ENCODE peak calls at places on chromosomes 2 and 18, in five cellular contexts. P is GM23338, X is HepG2, R is GM12878, U is K562. L is an unnamed sample.

GRCh38 chr2:211333377-211333776 is 777.0 kb downstream of the CPS1 start:
- DNase-seq in P (no peak), X (no peak), R (no peak), U (no peak), L (no peak)

GRCh38 chr18:48675330-48675761 is 136.5 kb downstream of the CTIF start:
- DNase-seq in P (peak; percentile 83), X (peak; percentile 58), R (peak; percentile 51), U (peak; percentile 77), L (peak; percentile 81)

GRCh38 chr2:242098034-242098433 is 228.5 kb downstream of the RTP5 start:
- DNase-seq in P (no peak), X (no peak), R (no peak), U (no peak), L (no peak)

GRCh38 chr2:168661404-168661869 is 141.0 kb upstream of the NOSTRIN start:
- DNase-seq in P (peak; percentile 75), X (no peak), R (no peak), U (no peak), L (no peak)

GRCh38 chr2:44291281-44292248 is 16.3 kb downstream of the SLC3A1 start:
- DNase-seq in P (peak; percentile 52), X (peak; percentile 95), R (no peak), U (no peak), L (peak; percentile 81)

GRCh38 chr18:62938451-62938850 is 223.1 kb downstream of the PHLPP1 start:
- DNase-seq in P (no peak), X (no peak), R (no peak), U (no peak), L (no peak)

GRCh38 chr2:160608525-160609085 is 115.0 kb upstream of the RBMS1 start:
- DNase-seq in P (no peak), X (no peak), R (no peak), U (no peak), L (no peak)

GRCh38 chr2:202965810-202966454 is 48.7 kb upstream of the NBEAL1 start:
- DNase-seq in P (peak; percentile 59), X (peak; percentile 17), R (peak; percentile 60), U (peak; percentile 50), L (peak; percentile 43)

GRCh38 chr2:119248311-119248710 is 24.7 kb downstream of the STEAP3 start:
- DNase-seq in P (no peak), X (no peak), R (no peak), U (no peak), L (no peak)

GRCh38 chr2:117785740-117786139 is 28.8 kb upstream of the DDX18 start:
- DNase-seq in P (peak; percentile 86), X (peak; percentile 59), R (no peak), U (peak; percentile 44), L (peak; percentile 15)

GRCh38 chr2:175837046-175837445 is 165.0 kb downstream of the LNPK start:
- DNase-seq in P (no peak), X (no peak), R (no peak), U (no peak), L (no peak)

GRCh38 chr2:104846955-104847820 is 6.7 kb upstream of the POU3F3 start:
- DNase-seq in P (peak; percentile 40), X (no peak), R (no peak), U (no peak), L (no peak)

GRCh38 chr2:188668017-188668663 is 306.0 kb upstream of the COL3A1 start:
- DNase-seq in P (no peak), X (no peak), R (no peak), U (no peak), L (no peak)

GRCh38 chr2:208363485-208363884 is 43.1 kb upstream of the PTH2R start:
- DNase-seq in P (no peak), X (no peak), R (peak; percentile 23), U (no peak), L (peak; percentile 10)

GRCh38 chr18:34709631-34710429 is at the start of gene DTNA:
- DNase-seq in P (peak; percentile 65), X (no peak), R (no peak), U (no peak), L (no peak)

GRCh38 chr18:36757081-36757480 is 71.7 kb downstream of the TPGS2 start:
- DNase-seq in P (peak; percentile 84), X (peak; percentile 48), R (no peak), U (peak; percentile 57), L (peak; percentile 37)

GRCh38 chr2:150013011-150013410 is 425.4 kb upstream of the MMADHC start:
- DNase-seq in P (no peak), X (no peak), R (no peak), U (no peak), L (no peak)

GRCh38 chr2:221896505-221897151 is 324.5 kb upstream of the EPHA4 start:
- DNase-seq in P (peak; percentile 3), X (no peak), R (no peak), U (no peak), L (no peak)

GRCh38 chr2:48605482-48606175 is 12.0 kb upstream of the GTF2A1L start:
- DNase-seq in P (no peak), X (no peak), R (no peak), U (peak; percentile 72), L (no peak)

GRCh38 chr2:80304522-80304878 is at the start of gene LRRTM1:
- DNase-seq in P (peak; percentile 61), X (no peak), R (no peak), U (no peak), L (no peak)

GRCh38 chr2:105379741-105380186 is 19.1 kb downstream of the FHL2 start:
- DNase-seq in P (no peak), X (no peak), R (no peak), U (no peak), L (no peak)

GRCh38 chr2:65261676-65262075 is 34.0 kb downstream of the ACTR2 start:
- DNase-seq in P (no peak), X (no peak), R (no peak), U (no peak), L (no peak)

GRCh38 chr2:65265090-65266045 is 37.7 kb downstream of the ACTR2 start:
- DNase-seq in P (peak; percentile 83), X (peak; percentile 84), R (peak; percentile 20), U (peak; percentile 25), L (peak; percentile 92)

GRCh38 chr2:65267008-65267407 is 39.4 kb downstream of the ACTR2 start:
- DNase-seq in P (no peak), X (no peak), R (no peak), U (no peak), L (no peak)

DNA sequence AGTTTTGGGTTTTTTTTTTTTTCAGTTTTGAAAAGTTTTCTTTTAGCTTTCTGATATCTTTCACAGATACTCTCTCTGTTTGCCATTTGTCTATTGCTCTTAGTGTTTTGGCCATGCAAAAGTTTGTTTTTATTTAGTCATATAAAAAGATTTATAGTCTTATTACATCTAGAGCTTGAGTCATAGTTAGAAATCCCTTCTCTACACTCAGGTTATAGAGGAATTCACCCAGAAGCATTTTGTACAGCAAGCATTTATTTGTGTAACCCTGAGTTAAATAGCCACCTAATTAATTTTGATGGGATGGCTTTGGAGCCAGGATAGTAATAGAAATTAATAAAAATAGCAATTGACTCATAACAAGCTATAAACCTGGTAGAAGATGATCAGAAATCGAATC is 35.6 kb downstream of the ACTR2 start:
- DNase-seq in P (no peak), X (no peak), R (no peak), U (no peak), L (no peak)
- H3K27ac ChIP-seq in P (no peak overlapping the region), X (no peak overlapping the region), R (no peak overlapping the region), U (no peak overlapping the region), L (no peak overlapping the region)

GRCh38 chr18:31057031-31057430 is 14.5 kb upstream of the DSC3 start:
- DNase-seq in P (no peak), X (no peak), R (no peak), U (no peak), L (no peak)

GRCh38 chr18:31056296-31056695 is 13.8 kb upstream of the DSC3 start:
- DNase-seq in P (peak; percentile 37), X (no peak), R (no peak), U (no peak), L (no peak)

GRCh38 chr18:31058897-31059296 is 16.4 kb upstream of the DSC3 start:
- DNase-seq in P (no peak), X (peak; percentile 67), R (no peak), U (no peak), L (no peak)

GRCh38 chr18:31061945-31062344 is 19.4 kb upstream of the DSC3 start:
- DNase-seq in P (no peak), X (no peak), R (peak; percentile 60), U (no peak), L (no peak)

DNA sequence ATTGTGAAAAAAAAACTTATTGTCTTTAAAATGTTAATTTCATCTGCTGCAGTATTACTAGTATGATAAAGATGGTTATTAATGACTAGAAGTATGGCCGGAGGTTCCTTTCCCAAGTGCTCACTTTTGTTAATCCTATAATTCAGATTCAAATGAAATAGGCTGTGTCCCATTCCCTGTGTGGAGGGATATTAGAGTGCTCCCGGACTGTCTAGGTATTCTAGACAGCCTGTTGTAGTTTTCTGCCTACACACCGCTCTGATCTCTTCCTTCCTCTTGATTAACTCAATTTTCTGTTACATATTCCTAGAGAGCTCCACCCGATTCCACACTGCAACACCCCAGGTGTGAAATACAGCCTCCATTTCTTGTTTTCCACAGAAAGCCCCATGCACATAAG is 15.4 kb upstream of the DSC3 start:
- DNase-seq in P (no peak), X (no peak), R (no peak), U (no peak), L (no peak)
- TF ChIP-seq JUNB in P (no peak), X (no peak), R (no peak), U (no peak), L (no peak)

GRCh38 chr2:217945530-217945929 is 57.3 kb downstream of the TNS1 start:
- DNase-seq in P (no peak), X (no peak), R (no peak), U (no peak), L (no peak)

GRCh38 chr2:217943379-217944321 is 59.1 kb downstream of the TNS1 start:
- DNase-seq in P (peak; percentile 88), X (peak; percentile 71), R (no peak), U (peak; percentile 79), L (peak; percentile 35)

GRCh38 chr2:217946071-217946470 is 56.7 kb downstream of the TNS1 start:
- DNase-seq in P (no peak), X (no peak), R (no peak), U (no peak), L (no peak)

GRCh38 chr2:217944366-217944765 is 58.4 kb downstream of the TNS1 start:
- DNase-seq in P (no peak), X (no peak), R (no peak), U (no peak), L (no peak)

GRCh38 chr2:217944923-217945322 is 57.9 kb downstream of the TNS1 start:
- DNase-seq in P (no peak), X (no peak), R (no peak), U (no peak), L (no peak)
- H3K27ac ChIP-seq in P (no peak overlapping the region), X (no peak overlapping the region), R (no peak overlapping the region), U (no peak overlapping the region), L (no peak overlapping the region)

DNA sequence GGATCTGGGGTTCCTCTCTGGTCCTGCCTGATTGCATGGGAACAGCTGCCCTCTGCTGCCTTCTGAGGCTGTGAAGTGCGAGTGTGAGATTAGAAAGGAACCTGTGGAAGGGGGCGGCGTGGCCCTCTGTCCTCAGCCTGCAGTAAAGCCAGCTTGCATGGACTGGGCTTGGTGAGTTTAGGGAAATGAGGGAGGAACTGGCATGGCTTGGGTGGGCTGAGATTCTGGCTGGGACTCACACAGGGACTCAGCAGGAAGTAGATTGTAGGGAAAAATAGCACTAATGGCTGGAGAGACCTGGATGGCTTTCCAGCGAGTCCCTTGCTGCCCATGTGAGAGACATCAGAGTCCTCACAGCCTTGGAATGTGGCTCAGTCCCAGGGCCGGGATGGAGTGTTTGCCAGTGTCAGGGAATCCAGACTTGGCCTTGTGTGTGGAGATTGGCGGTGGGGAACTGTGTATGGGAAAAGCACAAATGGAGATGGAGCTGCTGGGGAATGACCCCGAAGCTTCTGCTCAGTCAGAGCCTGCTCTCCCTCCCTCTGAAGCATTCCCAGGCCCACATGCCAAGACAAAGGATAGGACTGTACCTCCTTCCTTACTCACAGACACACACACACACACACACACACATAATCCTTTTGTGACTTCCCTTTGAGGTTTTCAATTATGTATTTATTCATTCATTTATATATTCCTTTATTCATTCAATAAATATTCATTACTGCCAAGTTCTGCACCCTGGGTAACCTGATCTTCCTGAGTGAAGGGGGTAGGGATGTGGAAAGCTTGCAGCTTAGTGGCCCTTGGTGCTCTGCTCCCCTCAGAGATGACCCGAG is 115.4 kb downstream of the ACAA2 start:
- DNase-seq in P (peak; percentile 32), X (no peak), R (no peak), U (no peak), L (no peak)
- TF ChIP-seq JUNB in P (no peak), X (no peak), R (no peak), U (no peak), L (no peak)